ENCODE peak calls at places on chromosomes 5 and 9, in five cellular contexts. Z, M, D, I and E are unnamed samples.

GRCh38 chr9:6656901-6657300 is 11.4 kb upstream of the GLDC start:
- DNase-seq in Z (no peak), M (no peak), D (no peak), I (no peak), E (no peak)

GRCh38 chr9:135605238-135605781 is 34.0 kb downstream of the GLT6D1 start:
- DNase-seq in Z (no peak), M (no peak), D (peak), I (no peak), E (no peak)

GRCh38 chr9:94606641-94607339 is 13.2 kb upstream of the FBP2 start:
- DNase-seq in Z (no peak), M (no peak), D (no peak), I (no peak), E (no peak)

GRCh38 chr9:19085295-19085694 is 17.4 kb downstream of the HAUS6 start:
- DNase-seq in Z (no peak), M (peak), D (no peak), I (no peak), E (no peak)

GRCh38 chr5:14286007-14286406 is 142.9 kb downstream of the TRIO start:
- DNase-seq in Z (no peak), M (no peak), D (no peak), I (no peak), E (no peak)

GRCh38 chr5:56091664-56092063 is 96.9 kb upstream of the IL6ST start:
- DNase-seq in Z (no peak), M (no peak), D (no peak), I (no peak), E (no peak)

GRCh38 chr9:92962303-92962649 is 15.0 kb downstream of the FGD3 start:
- DNase-seq in Z (no peak), M (no peak), D (no peak), I (no peak), E (no peak)

GRCh38 chr5:36179950-36180349 is 28.0 kb downstream of the SKP2 start:
- DNase-seq in Z (no peak), M (no peak), D (no peak), I (no peak), E (no peak)

GRCh38 chr5:147226512-147226911 is 8.3 kb upstream of the STK32A start:
- DNase-seq in Z (no peak), M (no peak), D (no peak), I (no peak), E (no peak)

GRCh38 chr5:106292654-106293053 is 1378.1 kb downstream of the EFNA5 start:
- DNase-seq in Z (no peak), M (peak), D (no peak), I (peak), E (no peak)

GRCh38 chr9:17532461-17532860 is 46.4 kb upstream of the SH3GL2 start:
- DNase-seq in Z (no peak), M (no peak), D (no peak), I (no peak), E (no peak)

GRCh38 chr5:172556971-172557461 is 84.0 kb upstream of the NEURL1B start:
- DNase-seq in Z (no peak), M (peak), D (peak), I (no peak), E (peak)

GRCh38 chr5:151153766-151154272 is 3.8 kb downstream of the ANXA6 start:
- DNase-seq in Z (no peak), M (no peak), D (no peak), I (no peak), E (no peak)

GRCh38 chr5:83540105-83540504 is 68.6 kb downstream of the VCAN start:
- DNase-seq in Z (no peak), M (peak), D (no peak), I (no peak), E (no peak)

DNA sequence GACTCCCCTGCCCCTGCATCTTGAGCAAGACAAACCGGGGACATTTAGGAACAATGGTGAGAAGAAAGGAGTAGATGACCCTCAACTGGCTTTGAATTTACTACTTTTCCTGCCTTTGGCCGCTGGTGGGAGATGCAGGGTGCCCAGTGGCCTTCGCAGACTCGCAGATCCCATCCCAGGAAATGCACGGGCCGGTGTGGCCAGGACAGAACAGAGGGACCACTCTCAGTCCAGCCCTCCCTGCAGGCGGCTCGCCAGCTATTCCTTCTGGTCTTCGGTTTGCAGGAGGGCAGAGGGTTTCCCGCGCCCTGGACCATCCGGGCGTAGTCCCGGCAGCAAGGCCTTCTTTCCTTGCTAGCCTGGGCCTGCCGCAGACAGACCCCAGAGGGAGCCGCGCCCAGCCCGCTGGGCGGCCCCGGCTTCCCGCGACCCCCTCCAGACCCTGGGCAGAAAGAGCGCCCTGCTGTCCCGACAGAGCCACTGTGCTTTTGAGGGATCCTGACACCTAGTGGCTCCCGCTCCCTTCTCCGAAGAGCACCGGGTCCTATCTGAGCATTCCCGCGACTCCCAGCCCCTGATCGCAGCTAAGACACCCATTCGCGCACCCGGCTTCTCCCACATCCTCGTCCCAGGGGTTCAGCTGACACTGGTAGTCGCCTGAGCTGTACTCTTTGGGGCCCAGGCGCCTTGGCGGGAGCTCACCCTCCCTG is 1.2 kb downstream of the CFAP90 start:
- DNase-seq in Z (no peak), M (no peak), D (peak), I (no peak), E (no peak)
- H3K4me3 ChIP-seq in Z (peak), M (no peak), D (peak), I (peak), E (peak)

GRCh38 chr9:72173080-72173479 is 23.8 kb downstream of the GDA start:
- DNase-seq in Z (no peak), M (no peak), D (no peak), I (no peak), E (no peak)
- TF ChIP-seq CTCF in Z (no peak), M (no peak), D (no peak), I (no peak), E (no peak)

DNA sequence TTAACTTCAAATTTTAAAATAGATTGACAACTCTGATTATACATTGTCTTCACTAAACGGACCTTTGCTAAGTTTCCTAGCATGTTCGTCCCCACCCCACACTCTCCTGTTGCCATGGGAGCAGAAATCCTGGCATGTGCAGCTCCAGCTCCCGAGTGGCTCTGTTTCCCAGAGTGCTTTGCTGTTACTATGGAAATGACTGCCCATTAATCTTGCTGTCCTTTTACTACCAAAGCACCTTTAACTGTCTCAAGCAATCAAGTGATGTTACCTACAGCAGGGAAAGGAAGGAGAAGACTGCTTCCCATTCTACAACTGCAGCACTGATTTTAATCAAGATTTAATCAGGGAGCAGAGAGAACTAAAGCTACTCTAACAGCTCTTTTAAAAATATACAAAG is 212.0 kb upstream of the KIF2A start:
- DNase-seq in Z (no peak), M (peak), D (no peak), I (peak), E (peak)
- H3K4me3 ChIP-seq in Z (no peak), M (peak), D (no peak), I (no peak), E (no peak)

GRCh38 chr9:10274983-10275382 is 337.8 kb downstream of the PTPRD start:
- DNase-seq in Z (no peak), M (peak), D (no peak), I (no peak), E (no peak)
- TF ChIP-seq CTCF in Z (no peak), M (no peak), D (no peak), I (peak), E (no peak)

DNA sequence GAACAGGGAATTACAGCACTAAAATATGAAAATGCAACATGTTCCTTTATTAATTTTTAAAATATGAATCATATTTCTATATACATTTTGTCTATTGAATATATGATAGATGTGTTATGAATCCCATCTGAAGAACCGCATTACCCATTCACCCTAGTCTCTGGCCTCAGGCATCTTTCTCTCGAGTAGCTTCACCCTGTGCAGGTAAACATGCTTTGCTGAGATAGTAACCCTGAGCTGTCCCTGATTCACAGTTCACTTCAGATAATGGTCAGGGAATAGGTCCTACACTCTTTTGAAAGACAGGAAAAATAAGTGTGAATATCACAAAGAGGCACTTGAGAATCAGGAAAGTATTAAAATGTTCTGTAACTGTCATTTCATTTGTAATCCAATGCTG is 766.8 kb downstream of the IRX1 start:
- DNase-seq in Z (no peak), M (no peak), D (no peak), I (no peak), E (no peak)
- H3K4me3 ChIP-seq in Z (no peak), M (no peak), D (no peak), I (no peak), E (no peak)

GRCh38 chr5:152511531-152512132 is 106.6 kb upstream of the NMUR2 start:
- DNase-seq in Z (no peak), M (no peak), D (no peak), I (no peak), E (no peak)

DNA sequence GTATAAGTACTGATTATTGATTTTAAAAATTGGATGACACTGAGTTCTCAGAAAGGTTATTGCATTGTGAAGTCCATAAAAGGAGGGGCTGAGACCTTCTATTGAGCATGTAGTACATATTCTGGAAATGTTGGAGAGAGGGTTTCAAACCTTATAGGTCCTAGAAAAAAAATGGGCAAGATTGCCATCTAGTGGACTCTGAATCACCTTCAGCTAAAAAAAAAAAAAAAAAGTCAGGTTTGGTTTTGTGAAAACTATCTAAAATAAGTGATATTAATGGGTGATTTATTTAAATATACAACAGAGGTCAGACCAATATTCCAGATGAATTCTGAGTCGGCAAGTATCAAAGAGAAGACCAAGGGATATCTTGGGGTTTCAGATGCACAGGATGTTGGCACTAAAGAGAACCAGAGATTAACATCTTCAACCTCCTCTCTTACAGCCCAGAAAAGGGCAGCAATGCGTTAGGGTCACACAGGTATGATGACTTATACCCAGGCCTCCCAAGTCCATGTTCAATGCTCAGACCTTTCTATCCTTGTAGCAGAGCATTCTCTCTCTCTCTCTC is 109.8 kb upstream of the NMUR2 start:
- DNase-seq in Z (no peak), M (peak), D (no peak), I (no peak), E (peak)
- TF ChIP-seq CTCF in Z (peak), M (peak), D (no peak), I (peak), E (peak)

DNA sequence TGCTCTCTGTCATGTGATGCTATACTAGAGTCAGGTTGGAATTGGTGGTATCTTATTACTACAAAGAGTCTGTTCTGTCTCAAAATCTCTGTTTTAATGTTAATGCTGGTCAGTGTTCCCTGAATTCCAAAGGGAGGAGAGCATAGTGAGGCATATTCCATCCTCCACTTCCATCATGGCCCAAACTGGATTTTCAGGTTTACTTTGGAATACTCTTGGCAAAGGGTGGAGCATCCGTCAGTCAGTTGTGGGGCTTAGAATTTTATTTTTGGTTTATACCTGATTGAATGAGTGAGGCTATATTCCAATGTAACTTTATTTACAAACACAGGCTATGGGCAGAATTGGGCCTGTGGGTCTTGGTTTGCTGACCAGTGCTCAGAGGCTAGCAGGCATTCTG is 106.1 kb upstream of the CLINT1 start:
- DNase-seq in Z (no peak), M (no peak), D (no peak), I (no peak), E (no peak)
- H3K4me3 ChIP-seq in Z (no peak), M (no peak), D (no peak), I (no peak), E (no peak)